ENCODE peak calls at places on chromosomes 5 and 9, in four cellular contexts. One of them, this sample, is unnamed.

GRCh38 chr9:7976167-7976755 is 176.7 kb upstream of the DMAC1 start:
- DNase-seq in left ventricle myocardium inferior: no peak
- DNase-seq in heart left ventricle: no peak
- DNase-seq in aorta: no peak
- DNase-seq in this sample: peak; percentile 89

GRCh38 chr5:3741372-3741770 is 145.7 kb downstream of the IRX1 start:
- DNase-seq in left ventricle myocardium inferior: no peak
- DNase-seq in heart left ventricle: no peak
- DNase-seq in aorta: no peak
- DNase-seq in this sample: no peak

GRCh38 chr9:20112367-20112766 is 323.5 kb upstream of the SLC24A2 start:
- DNase-seq in left ventricle myocardium inferior: no peak
- DNase-seq in heart left ventricle: no peak
- DNase-seq in aorta: no peak
- DNase-seq in this sample: no peak

GRCh38 chr5:169637856-169638190 is 748 bp downstream of the DOCK2 start:
- DNase-seq in left ventricle myocardium inferior: peak; percentile 25
- DNase-seq in heart left ventricle: no peak
- DNase-seq in aorta: peak; percentile 56
- DNase-seq in this sample: peak; percentile 52

GRCh38 chr9:134390537-134390936 is 64.3 kb downstream of the RXRA start:
- DNase-seq in left ventricle myocardium inferior: no peak
- DNase-seq in heart left ventricle: no peak
- DNase-seq in aorta: no peak
- DNase-seq in this sample: peak; percentile 68

GRCh38 chr5:50687548-50687947 is 21.1 kb downstream of the PARP8 start:
- DNase-seq in left ventricle myocardium inferior: no peak
- DNase-seq in heart left ventricle: no peak
- DNase-seq in aorta: no peak
- DNase-seq in this sample: no peak

GRCh38 chr9:91919621-91920020 is 30.4 kb downstream of the ROR2 start:
- DNase-seq in left ventricle myocardium inferior: no peak
- DNase-seq in heart left ventricle: no peak
- DNase-seq in aorta: no peak
- DNase-seq in this sample: no peak

GRCh38 chr9:19703702-19704101 is 85.1 kb downstream of the SLC24A2 start:
- DNase-seq in left ventricle myocardium inferior: no peak
- DNase-seq in heart left ventricle: no peak
- DNase-seq in aorta: no peak
- DNase-seq in this sample: no peak

GRCh38 chr5:58019614-58020013 is 440.3 kb downstream of the PLK2 start:
- DNase-seq in left ventricle myocardium inferior: peak; percentile 69
- DNase-seq in heart left ventricle: peak; percentile 68
- DNase-seq in aorta: peak; percentile 84
- DNase-seq in this sample: no peak

GRCh38 chr9:28073278-28073677 is 500.0 kb upstream of the C9orf72 start:
- DNase-seq in left ventricle myocardium inferior: no peak
- DNase-seq in heart left ventricle: peak; percentile 16
- DNase-seq in aorta: no peak
- DNase-seq in this sample: no peak

GRCh38 chr5:33361781-33362180 is 79.0 kb upstream of the TARS1 start:
- DNase-seq in left ventricle myocardium inferior: no peak
- DNase-seq in heart left ventricle: no peak
- DNase-seq in aorta: no peak
- DNase-seq in this sample: no peak

GRCh38 chr9:84397822-84398221 is 57.3 kb upstream of the SLC28A3 start:
- DNase-seq in left ventricle myocardium inferior: no peak
- DNase-seq in heart left ventricle: no peak
- DNase-seq in aorta: no peak
- DNase-seq in this sample: no peak

GRCh38 chr9:131396626-131397025 is 2.7 kb downstream of the PRRC2B start:
- DNase-seq in left ventricle myocardium inferior: no peak
- DNase-seq in heart left ventricle: no peak
- DNase-seq in aorta: peak; percentile 19
- DNase-seq in this sample: no peak

GRCh38 chr9:134807726-134808125 is 72.9 kb upstream of the FCN2 start:
- DNase-seq in left ventricle myocardium inferior: no peak
- DNase-seq in heart left ventricle: peak; percentile 52
- DNase-seq in aorta: no peak
- DNase-seq in this sample: no peak

GRCh38 chr5:108084105-108084504 is 297.8 kb downstream of the FBXL17 start:
- DNase-seq in left ventricle myocardium inferior: no peak
- DNase-seq in heart left ventricle: no peak
- DNase-seq in aorta: no peak
- DNase-seq in this sample: no peak

GRCh38 chr5:123371575-123372179 is 51.5 kb downstream of the CEP120 start:
- DNase-seq in left ventricle myocardium inferior: peak; percentile 18
- DNase-seq in heart left ventricle: no peak
- DNase-seq in aorta: peak; percentile 70
- DNase-seq in this sample: peak; percentile 5

GRCh38 chr9:12778389-12778788 is 3.6 kb downstream of the LURAP1L start:
- DNase-seq in left ventricle myocardium inferior: no peak
- DNase-seq in heart left ventricle: no peak
- DNase-seq in aorta: no peak
- DNase-seq in this sample: no peak

GRCh38 chr9:88821749-88822106 is 169.5 kb upstream of the S1PR3 start:
- DNase-seq in left ventricle myocardium inferior: no peak
- DNase-seq in heart left ventricle: no peak
- DNase-seq in aorta: no peak
- DNase-seq in this sample: no peak

GRCh38 chr5:1203968-1204692 is 2.7 kb downstream of the SLC6A19 start:
- DNase-seq in left ventricle myocardium inferior: no peak
- DNase-seq in heart left ventricle: no peak
- DNase-seq in aorta: peak; percentile 26
- DNase-seq in this sample: no peak

GRCh38 chr9:107727113-107727780 is 237.7 kb upstream of the KLF4 start:
- DNase-seq in left ventricle myocardium inferior: no peak
- DNase-seq in heart left ventricle: no peak
- DNase-seq in aorta: no peak
- DNase-seq in this sample: no peak

GRCh38 chr9:111559000-111559610 is 34.1 kb downstream of the ZNF483 start:
- DNase-seq in left ventricle myocardium inferior: no peak
- DNase-seq in heart left ventricle: no peak
- DNase-seq in aorta: no peak
- DNase-seq in this sample: no peak

GRCh38 chr5:126471875-126472537 is 48.8 kb downstream of the GRAMD2B start:
- DNase-seq in left ventricle myocardium inferior: no peak
- DNase-seq in heart left ventricle: no peak
- DNase-seq in aorta: no peak
- DNase-seq in this sample: no peak

GRCh38 chr5:93062548-93062947 is 518.5 kb downstream of the NR2F1-AS1 start:
- DNase-seq in left ventricle myocardium inferior: no peak
- DNase-seq in heart left ventricle: no peak
- DNase-seq in aorta: no peak
- DNase-seq in this sample: no peak

GRCh38 chr5:112228672-112229071 is 190.4 kb downstream of the EPB41L4A start:
- DNase-seq in left ventricle myocardium inferior: peak; percentile 82
- DNase-seq in heart left ventricle: peak; percentile 83
- DNase-seq in aorta: peak; percentile 92
- DNase-seq in this sample: no peak

GRCh38 chr5:23012842-23013241 is 159.7 kb upstream of the CDH12 start:
- DNase-seq in left ventricle myocardium inferior: no peak
- DNase-seq in heart left ventricle: no peak
- DNase-seq in aorta: no peak
- DNase-seq in this sample: no peak

GRCh38 chr5:172002840-172003512 is 3.5 kb downstream of the FBXW11 start:
- DNase-seq in left ventricle myocardium inferior: no peak
- DNase-seq in heart left ventricle: no peak
- DNase-seq in aorta: no peak
- DNase-seq in this sample: no peak

GRCh38 chr9:129145841-129146292 is 32.2 kb downstream of the IER5L start:
- DNase-seq in left ventricle myocardium inferior: peak; percentile 61
- DNase-seq in heart left ventricle: peak; percentile 76
- DNase-seq in aorta: peak; percentile 82
- DNase-seq in this sample: no peak

GRCh38 chr5:52655163-52655562 is 132.6 kb upstream of the ITGA1 start:
- DNase-seq in left ventricle myocardium inferior: no peak
- DNase-seq in heart left ventricle: no peak
- DNase-seq in aorta: no peak
- DNase-seq in this sample: no peak

GRCh38 chr5:157870837-157871834 is 12.2 kb upstream of the CLINT1 start:
- DNase-seq in left ventricle myocardium inferior: no peak
- DNase-seq in heart left ventricle: no peak
- DNase-seq in aorta: peak; percentile 51
- DNase-seq in this sample: no peak

GRCh38 chr9:128323192-128323730 is 622 bp downstream of the COQ4 start:
- DNase-seq in left ventricle myocardium inferior: no peak
- DNase-seq in heart left ventricle: no peak
- DNase-seq in aorta: no peak
- DNase-seq in this sample: no peak

GRCh38 chr5:97266576-97266975 is 83.5 kb upstream of the RIOK2 start:
- DNase-seq in left ventricle myocardium inferior: peak; percentile 37
- DNase-seq in heart left ventricle: peak; percentile 57
- DNase-seq in aorta: peak; percentile 46
- DNase-seq in this sample: no peak

DNA sequence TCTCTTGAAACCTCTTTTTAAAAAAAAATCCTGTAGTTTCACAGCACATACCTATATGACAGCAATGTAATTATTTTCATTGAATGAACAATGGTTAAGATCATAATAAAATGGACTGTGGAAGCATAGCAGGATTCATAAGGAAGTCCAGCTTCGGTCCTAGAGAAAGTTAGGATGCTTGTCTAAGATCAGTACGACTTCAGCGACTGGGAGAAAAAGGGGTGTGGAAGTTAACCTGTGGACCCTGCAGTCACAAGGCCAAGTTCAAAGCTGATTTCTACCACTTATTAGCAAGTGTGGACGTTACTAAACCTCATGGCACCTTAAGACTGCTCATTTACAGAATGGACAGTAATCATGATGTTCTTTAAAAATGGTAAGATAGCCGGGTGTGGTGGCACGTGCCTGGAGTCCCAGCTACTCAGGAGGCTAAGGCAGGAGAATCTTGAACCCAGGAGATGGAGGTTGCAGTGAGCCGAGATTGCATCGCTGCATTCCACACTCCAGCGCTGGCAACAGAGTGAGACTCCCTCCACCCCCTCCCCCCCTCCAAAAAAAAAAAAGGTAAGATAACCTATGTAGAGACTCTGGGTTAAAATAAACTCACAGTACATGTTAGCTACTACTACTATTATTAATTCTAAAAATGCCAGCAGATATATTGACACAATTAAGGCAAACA is 71.6 kb upstream of the PCA3 start:
- DNase-seq in left ventricle myocardium inferior: no peak
- DNase-seq in heart left ventricle: no peak
- DNase-seq in aorta: no peak
- DNase-seq in this sample: no peak
- H3K4me3 ChIP-seq in left ventricle myocardium inferior: peak overlapping the region; percentile 39
- H3K4me3 ChIP-seq in heart left ventricle: no peak overlapping the region
- H3K4me3 ChIP-seq in aorta: no peak overlapping the region
- H3K4me3 ChIP-seq in this sample: no peak overlapping the region

GRCh38 chr9:136570916-136571315 is 25.1 kb upstream of the NOTCH1 start:
- DNase-seq in left ventricle myocardium inferior: no peak
- DNase-seq in heart left ventricle: no peak
- DNase-seq in aorta: no peak
- DNase-seq in this sample: no peak
- H3K27ac ChIP-seq in left ventricle myocardium inferior: peak overlapping the region; percentile 95
- H3K27ac ChIP-seq in heart left ventricle: peak overlapping the region; percentile 79
- H3K27ac ChIP-seq in aorta: peak overlapping the region; percentile 18
- H3K27ac ChIP-seq in this sample: no peak overlapping the region

GRCh38 chr9:109329274-109330258 is 8.7 kb upstream of the EPB41L4B start:
- DNase-seq in left ventricle myocardium inferior: peak; percentile 40
- DNase-seq in heart left ventricle: peak; percentile 51
- DNase-seq in aorta: peak; percentile 77
- DNase-seq in this sample: no peak
- H3K4me3 ChIP-seq in left ventricle myocardium inferior: peak overlapping the region; percentile 10
- H3K4me3 ChIP-seq in heart left ventricle: no peak overlapping the region
- H3K4me3 ChIP-seq in aorta: no peak overlapping the region
- H3K4me3 ChIP-seq in this sample: no peak overlapping the region

GRCh38 chr9:70924905-70925547 is 196.4 kb downstream of the TRPM3 start:
- DNase-seq in left ventricle myocardium inferior: no peak
- DNase-seq in heart left ventricle: peak; percentile 19
- DNase-seq in aorta: no peak
- DNase-seq in this sample: no peak
- H3K27ac ChIP-seq in left ventricle myocardium inferior: no peak overlapping the region
- H3K27ac ChIP-seq in heart left ventricle: no peak overlapping the region
- H3K27ac ChIP-seq in aorta: peak overlapping the region; percentile 88
- H3K27ac ChIP-seq in this sample: no peak overlapping the region

GRCh38 chr9:114561771-114562170 is 25.8 kb upstream of the ATP6V1G1 start:
- DNase-seq in left ventricle myocardium inferior: no peak
- DNase-seq in heart left ventricle: no peak
- DNase-seq in aorta: no peak
- DNase-seq in this sample: no peak

GRCh38 chr9:114570742-114571141 is 16.8 kb upstream of the ATP6V1G1 start:
- DNase-seq in left ventricle myocardium inferior: no peak
- DNase-seq in heart left ventricle: no peak
- DNase-seq in aorta: no peak
- DNase-seq in this sample: no peak

GRCh38 chr9:114559830-114560520 is 27.6 kb upstream of the ATP6V1G1 start:
- DNase-seq in left ventricle myocardium inferior: no peak
- DNase-seq in heart left ventricle: no peak
- DNase-seq in aorta: no peak
- DNase-seq in this sample: no peak

GRCh38 chr9:114560956-114561355 is 26.6 kb upstream of the ATP6V1G1 start:
- DNase-seq in left ventricle myocardium inferior: no peak
- DNase-seq in heart left ventricle: no peak
- DNase-seq in aorta: no peak
- DNase-seq in this sample: no peak

DNA sequence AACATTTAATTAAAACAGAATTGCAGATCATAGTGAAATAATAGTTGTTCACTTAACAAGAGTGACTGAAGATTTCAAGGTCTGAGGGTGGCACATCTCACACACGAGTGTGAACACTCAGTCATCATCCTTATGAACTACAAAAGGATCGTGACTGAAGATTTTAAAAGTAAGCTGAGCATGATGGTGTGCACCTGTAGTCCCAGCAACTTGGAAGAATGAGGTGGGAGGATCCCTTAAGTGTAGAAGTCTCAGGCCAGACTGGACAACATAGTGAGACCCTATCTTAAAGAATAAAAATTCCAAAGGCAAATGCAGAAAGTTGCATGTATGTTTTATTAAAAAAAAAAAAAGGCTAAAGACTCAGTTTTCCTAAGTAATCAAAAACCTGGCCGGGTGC is 22.4 kb upstream of the ATP6V1G1 start:
- DNase-seq in left ventricle myocardium inferior: no peak
- DNase-seq in heart left ventricle: no peak
- DNase-seq in aorta: no peak
- DNase-seq in this sample: no peak
- H3K4me3 ChIP-seq in left ventricle myocardium inferior: no peak overlapping the region
- H3K4me3 ChIP-seq in heart left ventricle: no peak overlapping the region
- H3K4me3 ChIP-seq in aorta: no peak overlapping the region
- H3K4me3 ChIP-seq in this sample: no peak overlapping the region

GRCh38 chr5:72598461-72599433 is 91.5 kb upstream of the ZNF366 start:
- DNase-seq in left ventricle myocardium inferior: no peak
- DNase-seq in heart left ventricle: no peak
- DNase-seq in aorta: no peak
- DNase-seq in this sample: no peak
- H3K27ac ChIP-seq in left ventricle myocardium inferior: peak overlapping the region; percentile 34
- H3K27ac ChIP-seq in heart left ventricle: peak overlapping the region; percentile 49
- H3K27ac ChIP-seq in aorta: no peak overlapping the region
- H3K27ac ChIP-seq in this sample: no peak overlapping the region

This sample was measured in CD8-positive, alpha-beta memory T cell.